ENCODE peak calls at places on chromosomes 2 and 18, in nine cellular contexts. T is A549, G is NB4, K is gastrocnemius medialis, P is adrenal gland, A is spleen, M is GM12878, C is prostate gland, S is IMR-90. O is an unnamed sample.

GRCh38 chr2:111121873-111122630 is 1.3 kb downstream of the BCL2L11 start:
- DNase-seq in A (peak), P (peak), G (peak), S (peak), K (peak), M (no peak), C (peak), T (peak), O (peak)

GRCh38 chr2:167013227-167013626 is 124.9 kb downstream of the XIRP2 start:
- DNase-seq in T (no peak), C (no peak), P (no peak), A (no peak), G (no peak), K (no peak), S (peak), M (no peak), O (no peak)

GRCh38 chr2:36461039-36461681 is 105.6 kb downstream of the CRIM1 start:
- DNase-seq in C (no peak), K (no peak), A (no peak), M (peak), G (no peak), S (peak), T (peak), P (no peak), O (no peak)

GRCh38 chr2:203534486-203535077 is 519 bp downstream of the RAPH1 start:
- DNase-seq in T (peak), C (peak), K (peak), P (peak), G (peak), S (no peak), M (no peak), A (peak), O (no peak)

GRCh38 chr2:98913916-98914712 is 21.9 kb downstream of the CRACDL start:
- DNase-seq in P (no peak), A (peak), T (no peak), S (no peak), M (no peak), K (no peak), C (no peak), G (no peak), O (no peak)

GRCh38 chr2:66872926-66873714 is 438.2 kb downstream of the MEIS1 start:
- DNase-seq in M (no peak), G (no peak), T (no peak), A (no peak), K (no peak), C (no peak), S (no peak), P (no peak), O (no peak)

GRCh38 chr2:174235680-174236079 is 12.7 kb downstream of the OLA1 start:
- DNase-seq in M (no peak), S (peak), C (no peak), P (no peak), A (no peak), K (no peak), T (no peak), G (no peak), O (no peak)

GRCh38 chr2:78992451-78992806 is 33.1 kb upstream of the REG3G start:
- DNase-seq in T (peak), S (no peak), G (peak), K (no peak), P (no peak), A (no peak), M (no peak), C (no peak), O (no peak)

GRCh38 chr2:113324684-113325160 is 46.0 kb upstream of the PAX8 start:
- DNase-seq in A (no peak), G (peak), M (no peak), S (peak), P (peak), K (peak), T (peak), C (peak), O (peak)

GRCh38 chr2:214550774-214551173 is 139.9 kb downstream of the VWC2L start:
- DNase-seq in T (no peak), C (no peak), M (no peak), P (no peak), K (no peak), G (peak), S (peak), A (no peak), O (no peak)

GRCh38 chr2:96145028-96145939 is at the start of gene DUSP2:
- DNase-seq in T (peak), K (peak), A (peak), S (peak), P (peak), C (peak), M (peak), G (peak), O (peak)

GRCh38 chr2:96143231-96143847 is 1.9 kb downstream of the DUSP2 start:
- DNase-seq in T (no peak), P (no peak), S (no peak), K (no peak), G (no peak), C (no peak), A (peak), M (no peak), O (no peak)

GRCh38 chr2:96143848-96144480 is 1.3 kb downstream of the DUSP2 start:
- DNase-seq in T (peak), P (no peak), G (peak), C (no peak), M (no peak), S (no peak), K (no peak), A (peak), O (peak)

GRCh38 chr2:96146151-96146880 is 1.1 kb upstream of the DUSP2 start:
- DNase-seq in C (no peak), M (peak), K (peak), G (peak), S (peak), T (no peak), A (peak), P (peak), O (peak)

DNA sequence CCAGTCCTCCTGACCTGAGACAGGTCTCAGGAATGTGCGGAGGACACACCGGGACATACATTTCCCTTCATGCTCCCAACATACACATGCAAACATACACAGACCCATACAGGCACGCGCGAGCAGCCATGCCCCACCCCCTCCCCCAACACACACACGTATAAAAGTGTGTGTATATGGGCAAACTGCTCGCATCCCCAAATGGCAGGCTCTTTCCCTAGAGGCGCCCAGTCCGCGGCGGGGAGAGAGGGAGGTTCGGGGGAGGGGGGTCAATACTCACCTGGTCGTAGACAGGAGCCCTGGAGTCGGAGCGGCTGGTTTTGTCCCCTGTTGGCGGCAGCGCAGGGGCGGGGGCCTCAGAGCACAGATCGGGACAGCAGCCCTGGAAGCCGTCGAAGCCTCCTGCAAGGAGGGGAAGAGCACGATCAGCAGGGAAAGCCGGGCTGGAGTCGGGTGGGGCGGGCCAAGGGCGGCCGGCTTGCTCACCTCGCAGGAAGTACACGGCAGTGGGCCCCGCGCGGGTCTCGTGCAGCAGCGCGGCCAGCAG is 686 bp downstream of the DUSP2 start:
- DNase-seq in T (no peak), A (peak), K (no peak), M (no peak), S (no peak), P (no peak), C (peak), G (peak), O (peak)
- TF ChIP-seq CTCF in T (no peak), A (no peak), K (no peak), M (no peak), S (no peak), P (no peak), C (no peak), G (no peak), O (no peak)

DNA sequence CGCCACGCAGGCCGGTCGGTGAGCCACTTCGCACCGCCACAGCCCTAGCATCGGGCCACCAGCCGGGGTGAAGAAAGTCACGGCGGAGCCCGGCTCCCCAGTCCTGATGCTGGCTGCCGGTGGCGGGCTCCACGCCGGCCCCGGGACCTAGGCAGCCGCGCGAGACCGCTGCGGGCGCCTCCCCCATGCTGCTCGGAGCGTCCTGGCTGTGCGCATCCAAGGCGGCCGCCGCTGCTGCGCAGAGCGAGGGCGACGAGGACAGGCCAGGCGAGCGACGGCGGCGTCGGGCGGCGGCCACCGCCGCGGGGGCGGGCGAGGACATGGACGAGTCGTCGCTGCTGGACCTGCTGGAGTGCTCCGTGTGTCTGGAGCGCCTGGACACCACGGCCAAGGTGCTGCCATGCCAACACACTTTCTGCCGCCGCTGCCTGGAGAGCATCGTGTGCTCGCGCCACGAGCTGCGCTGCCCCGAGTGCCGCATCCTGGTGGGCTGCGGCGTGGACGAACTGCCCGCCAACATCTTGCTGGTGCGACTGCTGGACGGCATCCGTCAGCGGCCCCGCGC is 433 bp downstream of the SH3RF3 start:
- DNase-seq in M (no peak), G (peak), T (peak), A (peak), P (peak), K (no peak), S (no peak), C (no peak), O (no peak)
- TF ChIP-seq POLR2A in M (no peak), G (no peak), T (no peak), A (no peak), P (no peak), K (no peak), S (peak), C (no peak), O (no peak)

GRCh38 chr2:234550056-234550455 is 53.2 kb upstream of the ARL4C start:
- DNase-seq in S (no peak), K (no peak), T (no peak), A (no peak), C (no peak), M (no peak), G (no peak), P (no peak), O (no peak)

GRCh38 chr2:234542742-234543141 is 45.9 kb upstream of the ARL4C start:
- DNase-seq in C (no peak), M (no peak), P (no peak), S (no peak), K (no peak), G (no peak), A (no peak), T (no peak), O (no peak)

GRCh38 chr2:234548720-234549420 is 52.0 kb upstream of the ARL4C start:
- DNase-seq in M (no peak), A (no peak), T (peak), K (no peak), G (no peak), S (peak), C (no peak), P (no peak), O (no peak)

GRCh38 chr2:234546770-234547169 is 49.9 kb upstream of the ARL4C start:
- DNase-seq in C (no peak), P (no peak), M (no peak), S (no peak), A (no peak), T (no peak), G (no peak), K (no peak), O (no peak)

GRCh38 chr2:234544659-234545611 is 48.1 kb upstream of the ARL4C start:
- DNase-seq in M (no peak), S (peak), C (peak), G (peak), A (peak), K (peak), T (peak), P (peak), O (peak)
- H3K4me3 ChIP-seq in M (no peak), S (no peak), C (no peak), G (no peak), A (no peak), K (no peak), T (no peak), P (no peak), O (no peak)

GRCh38 chr2:42931147-42931817 is 138.9 kb upstream of the HAAO start:
- DNase-seq in P (no peak), S (no peak), A (no peak), M (no peak), C (no peak), K (no peak), T (peak), G (peak), O (no peak)
- TF ChIP-seq CTCF in P (peak), S (peak), A (no peak), M (peak), C (no peak), K (no peak), T (peak), G (peak), O (no peak)

DNA sequence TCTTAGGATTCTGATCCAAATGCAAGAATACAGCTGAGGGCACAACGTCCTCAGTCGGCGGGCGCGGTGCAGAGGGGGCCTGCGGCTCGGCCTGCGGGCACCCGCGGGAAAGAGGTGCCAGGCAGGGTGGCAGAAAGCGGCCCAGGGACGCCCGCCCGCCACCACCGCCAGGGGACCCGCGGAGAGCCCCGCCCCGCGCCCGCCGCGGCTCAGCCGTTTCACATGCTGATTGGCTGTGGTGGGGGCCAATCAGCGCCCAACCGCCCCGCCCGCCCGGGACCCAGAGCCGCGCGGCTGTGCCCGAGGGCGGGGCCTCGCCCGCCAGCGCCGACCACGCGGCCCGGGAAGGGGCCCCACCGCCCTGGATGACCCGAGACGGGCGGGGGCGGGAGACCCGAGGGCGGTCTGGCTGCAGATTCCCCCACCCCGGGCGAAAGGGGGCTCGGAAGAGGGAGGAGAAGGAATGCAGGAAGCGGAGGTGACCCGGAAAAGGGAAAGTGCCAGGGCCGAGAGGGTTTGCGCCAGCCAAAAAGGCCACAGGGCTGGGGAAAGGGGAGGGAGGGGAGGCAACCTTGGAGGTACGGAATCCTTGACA is 8.0 kb downstream of the IRS1 start:
- DNase-seq in C (peak), K (peak), P (peak), M (peak), S (peak), A (peak), G (peak), T (peak), O (peak)
- TF ChIP-seq POLR2A in C (peak), K (peak), P (peak), M (peak), S (peak), A (peak), G (no peak), T (peak), O (peak)

DNA sequence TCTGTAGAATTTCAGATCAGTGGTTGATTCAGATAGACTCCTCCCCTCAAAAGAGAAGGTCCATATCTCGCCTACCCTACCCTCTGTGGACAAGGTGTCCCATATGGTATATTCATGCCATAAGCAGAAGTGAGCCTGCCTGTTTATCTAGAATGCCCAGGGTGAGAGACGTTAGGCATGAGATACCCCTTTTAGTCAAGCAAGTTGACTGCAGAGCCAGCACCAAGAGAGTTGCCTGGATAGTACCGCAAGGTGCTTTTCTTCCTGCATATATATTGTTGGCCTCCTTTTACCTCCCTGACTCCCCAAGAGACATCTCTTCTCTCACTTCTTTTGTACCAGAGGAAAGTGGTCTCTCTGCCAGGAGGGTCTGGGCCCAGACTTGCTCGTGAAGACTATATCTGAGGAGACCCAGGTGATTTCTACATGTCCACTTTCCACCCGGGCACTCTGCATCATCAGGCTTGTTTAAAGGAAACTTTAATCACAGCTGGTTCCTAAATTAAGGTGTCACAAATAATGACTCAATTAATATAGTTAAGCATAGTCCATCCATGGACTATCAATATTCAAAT is 4.0 kb downstream of the ITGA4 start:
- DNase-seq in M (no peak), G (peak), P (no peak), S (no peak), K (no peak), A (peak), T (no peak), C (no peak), O (peak)
- H3K4me3 ChIP-seq in M (peak), G (peak), P (no peak), S (no peak), K (no peak), A (peak), T (no peak), C (no peak), O (no peak)

GRCh38 chr2:88755836-88756235 is 64.4 kb downstream of the RPIA start:
- DNase-seq in S (no peak), K (no peak), M (no peak), C (no peak), P (no peak), G (no peak), T (no peak), A (no peak), O (no peak)
- TF ChIP-seq CTCF in S (no peak), K (no peak), M (no peak), C (no peak), P (no peak), G (no peak), T (no peak), A (no peak), O (no peak)

GRCh38 chr18:54958711-54959625 is at the start of gene CCDC68:
- DNase-seq in K (no peak), S (no peak), G (no peak), M (no peak), C (peak), P (no peak), A (peak), T (peak), O (peak)
- TF ChIP-seq POLR2A in K (no peak), S (no peak), G (no peak), M (no peak), C (peak), P (no peak), A (no peak), T (no peak), O (peak)

GRCh38 chr2:20212459-20212870 is 12.5 kb downstream of the SDC1 start:
- DNase-seq in P (peak), K (no peak), A (no peak), C (peak), S (peak), G (no peak), T (no peak), M (no peak), O (no peak)
- H3K4me3 ChIP-seq in P (no peak), K (no peak), A (no peak), C (no peak), S (no peak), G (no peak), T (no peak), M (peak), O (no peak)

DNA sequence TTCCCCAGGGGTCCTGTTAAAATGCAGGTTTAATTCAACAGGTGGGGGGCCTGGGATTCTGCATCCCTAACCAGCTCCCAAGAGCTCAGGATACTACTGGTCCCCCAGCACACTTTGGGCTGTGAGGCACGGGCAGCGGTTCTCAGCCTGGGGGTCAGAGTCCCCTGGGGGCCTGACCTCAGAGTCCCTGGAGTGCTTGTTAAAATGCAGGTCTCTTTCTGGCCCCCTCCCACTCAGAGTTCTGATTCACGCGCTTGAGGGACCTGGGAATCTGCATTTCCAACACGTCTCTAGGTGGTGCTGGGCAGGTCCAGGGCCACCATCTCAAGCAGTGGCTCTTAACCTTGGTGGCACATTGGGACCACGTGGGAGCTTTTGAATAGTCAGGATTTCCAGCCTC is 2.8 kb upstream of the OTOS start:
- DNase-seq in S (no peak), G (no peak), P (no peak), A (peak), C (no peak), K (no peak), T (no peak), M (no peak), O (no peak)
- TF ChIP-seq CTCF in S (no peak), G (no peak), P (no peak), A (no peak), C (no peak), K (no peak), T (no peak), M (no peak), O (no peak)

O was measured in Peyer's patch.